ENCODE peak calls at places on chromosomes 6 and 20, in four cellular contexts. I, V, F and K are unnamed samples.

GRCh38 chr6:33668914-33669313 is 42.6 kb downstream of the UQCC2 start:
- DNase-seq in F (no peak), V (no peak), I (no peak), K (no peak)

GRCh38 chr6:119347466-119348307 is 1.9 kb downstream of the MAN1A1 start:
- DNase-seq in I (no peak), F (no peak), V (peak; percentile 21), K (no peak)

GRCh38 chr20:11375966-11376365 is 541.7 kb upstream of the BTBD3 start:
- DNase-seq in F (no peak), V (no peak), I (no peak), K (no peak)

GRCh38 chr6:73523434-73524123 is 2.7 kb upstream of the EEF1A1 start:
- DNase-seq in V (peak; percentile 61), F (peak; percentile 57), I (no peak), K (no peak)

GRCh38 chr6:34179106-34179720 is 33.3 kb upstream of the GRM4 start:
- DNase-seq in I (no peak), F (no peak), V (no peak), K (no peak)

GRCh38 chr6:156538875-156539660 is 238.1 kb upstream of the ARID1B start:
- DNase-seq in I (no peak), F (no peak), V (no peak), K (no peak)

GRCh38 chr6:131362070-131362469 is 211.0 kb upstream of the ARG1 start:
- DNase-seq in F (no peak), V (no peak), I (no peak), K (no peak)

GRCh38 chr20:41359541-41360011 is 7.0 kb downstream of the EMILIN3 start:
- DNase-seq in V (peak; percentile 68), F (no peak), I (no peak), K (peak; percentile 63)

GRCh38 chr20:20593447-20594170 is 118.8 kb downstream of the RALGAPA2 start:
- DNase-seq in I (peak; percentile 55), V (no peak), F (peak; percentile 89), K (peak; percentile 85)

GRCh38 chr20:33685328-33686007 is 717 bp downstream of the E2F1 start:
- DNase-seq in I (no peak), V (no peak), F (no peak), K (peak; percentile 51)

GRCh38 chr20:10961651-10962288 is 288.0 kb upstream of the JAG1 start:
- DNase-seq in F (peak; percentile 13), I (no peak), V (no peak), K (no peak)

GRCh38 chr6:86070151-86070550 is 427.5 kb upstream of the SYNCRIP start:
- DNase-seq in F (no peak), V (no peak), I (no peak), K (no peak)

GRCh38 chr20:43752561-43753301 is 25.9 kb upstream of the GTSF1L start:
- DNase-seq in V (no peak), F (peak; percentile 89), I (no peak), K (no peak)

GRCh38 chr6:167794386-167795157 is 32.1 kb upstream of the AFDN start:
- DNase-seq in F (no peak), V (no peak), I (no peak), K (no peak)

GRCh38 chr6:15986027-15986629 is 142.8 kb upstream of the MYLIP start:
- DNase-seq in I (no peak), V (no peak), F (no peak), K (no peak)

GRCh38 chr6:5379647-5380242 is 118.4 kb downstream of the FARS2 start:
- DNase-seq in V (no peak), F (peak; percentile 60), I (peak; percentile 35), K (peak; percentile 82)

GRCh38 chr20:50680106-50680960 is 11.0 kb downstream of the RIPOR3 start:
- DNase-seq in V (no peak), I (no peak), F (peak; percentile 49), K (no peak)

GRCh38 chr6:35209622-35210289 is 4.0 kb upstream of the SCUBE3 start:
- DNase-seq in I (no peak), V (no peak), F (no peak), K (no peak)

GRCh38 chr20:32521780-32522524 is 63.2 kb downstream of the NOL4L start:
- DNase-seq in I (peak; percentile 89), V (peak; percentile 49), F (peak; percentile 57), K (peak; percentile 75)

GRCh38 chr6:36963451-36964290 is 9.1 kb downstream of the PI16 start:
- DNase-seq in V (no peak), I (no peak), F (no peak), K (no peak)

GRCh38 chr6:53375851-53376250 is 27.1 kb upstream of the ELOVL5 start:
- DNase-seq in F (peak; percentile 37), V (no peak), I (peak; percentile 40), K (no peak)

GRCh38 chr6:11363881-11364576 is 131.6 kb upstream of the NEDD9 start:
- DNase-seq in F (no peak), V (no peak), I (no peak), K (no peak)

GRCh38 chr6:5652738-5653137 is 354.0 kb downstream of the NRN1 start:
- DNase-seq in I (no peak), V (no peak), F (no peak), K (no peak)

GRCh38 chr6:122049341-122049740 is 350.1 kb upstream of the HSF2 start:
- DNase-seq in I (peak; percentile 39), F (peak; percentile 42), V (peak; percentile 21), K (no peak)

GRCh38 chr20:6026051-6026450 is 27.8 kb downstream of the LRRN4 start:
- DNase-seq in F (peak; percentile 56), V (no peak), I (no peak), K (peak; percentile 30)

GRCh38 chr6:145815875-145816274 is 1.3 kb upstream of the FBXO30 start:
- DNase-seq in F (peak; percentile 11), I (no peak), V (no peak), K (peak; percentile 20)

DNA sequence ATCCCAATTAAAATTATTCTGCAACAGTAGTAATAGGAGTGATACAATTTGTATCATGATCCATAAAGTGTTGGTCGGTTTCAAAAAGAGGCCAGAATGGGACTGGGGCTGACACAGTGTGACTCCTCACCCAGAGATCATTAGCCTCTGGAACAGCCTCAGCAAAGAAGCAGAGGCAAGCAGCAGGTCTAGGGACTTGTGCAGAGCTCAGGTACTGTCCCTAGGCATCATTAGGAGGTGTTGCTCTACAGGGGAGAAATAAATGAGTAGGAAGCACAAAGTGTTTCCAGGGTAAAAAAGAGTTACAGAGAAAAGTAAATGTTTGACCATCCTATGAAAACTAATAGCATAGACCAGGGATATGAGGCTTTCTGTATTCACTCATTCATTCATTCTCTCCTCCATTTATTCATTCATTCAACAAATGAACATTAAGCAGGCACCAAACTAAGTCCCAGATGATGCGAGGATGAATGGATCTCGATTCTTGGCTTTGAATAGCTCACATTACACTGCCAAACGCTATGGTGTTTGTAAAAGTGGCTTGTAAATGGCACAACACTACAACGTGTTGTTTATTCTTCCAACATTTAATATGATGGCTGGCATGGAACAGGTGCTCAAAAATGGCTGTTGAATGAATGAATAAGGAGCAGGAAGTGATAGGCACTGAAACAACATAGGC is 17.4 kb upstream of the SLC16A10 start:
- DNase-seq in F (no peak), V (no peak), I (no peak), K (no peak)
- H3K4me3 ChIP-seq in F (no peak overlapping the region), V (no peak overlapping the region), I (no peak overlapping the region), K (no peak overlapping the region)

GRCh38 chr6:30688569-30688968 is 2.1 kb upstream of the PPP1R18 start:
- DNase-seq in V (peak; percentile 8), F (no peak), I (no peak), K (no peak)

GRCh38 chr6:30689985-30690384 is 799 bp downstream of the NRM start:
- DNase-seq in V (no peak), I (no peak), F (no peak), K (no peak)

GRCh38 chr6:30687659-30688431 is 1.4 kb upstream of the PPP1R18 start:
- DNase-seq in I (no peak), V (peak; percentile 56), F (peak; percentile 65), K (peak; percentile 45)

GRCh38 chr6:30690403-30691207 is at the start of gene NRM:
- DNase-seq in F (peak; percentile 80), V (peak; percentile 89), I (peak; percentile 91), K (peak; percentile 96)

DNA sequence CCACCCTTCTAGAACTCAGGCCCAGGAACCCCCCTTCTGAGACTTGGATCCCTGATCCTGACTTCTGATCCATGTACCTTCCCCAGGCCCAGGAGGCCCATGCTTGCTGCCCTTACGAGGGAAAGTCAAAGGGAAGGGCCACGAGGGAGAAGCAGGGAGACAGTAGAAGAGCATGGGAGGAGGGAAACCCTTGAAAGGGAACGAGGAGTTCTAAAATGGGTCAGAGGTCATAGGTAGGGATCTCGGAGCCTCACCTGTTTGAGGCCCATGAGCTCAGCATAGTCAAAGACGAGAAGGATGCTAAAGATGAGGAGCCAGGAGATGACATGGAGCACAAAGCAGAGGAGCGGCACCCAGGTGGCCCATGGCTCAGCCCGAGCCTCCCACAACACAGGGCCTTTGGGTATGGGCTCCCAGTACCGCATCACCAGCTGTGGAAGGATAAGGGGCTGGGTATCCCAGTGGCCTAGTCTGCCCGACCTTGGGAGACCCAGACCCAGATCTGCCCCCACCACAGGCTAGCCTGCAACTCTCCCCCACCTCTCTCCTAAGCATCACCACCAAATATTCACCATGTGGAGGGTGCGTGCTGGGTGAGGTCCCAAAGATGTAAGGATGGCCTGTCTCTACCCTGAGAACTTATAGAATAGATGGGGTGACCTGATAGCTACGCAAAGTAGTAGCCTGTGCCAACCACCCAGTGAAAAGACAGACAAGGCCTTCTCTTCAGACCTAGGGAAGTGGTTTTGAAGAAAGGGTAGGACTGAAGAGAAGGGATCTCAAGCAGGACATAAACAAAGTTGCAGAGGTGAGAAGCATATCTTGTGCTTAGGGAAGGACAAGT is 1.5 kb downstream of the NRM start:
- DNase-seq in I (no peak), V (peak; percentile 5), F (no peak), K (no peak)
- H3K4me3 ChIP-seq in I (no peak overlapping the region), V (peak overlapping the region; percentile 83), F (peak overlapping the region; percentile 87), K (peak overlapping the region; percentile 91)

GRCh38 chr6:148818939-148819575 is 72.2 kb downstream of the UST start:
- DNase-seq in I (no peak), F (no peak), V (no peak), K (no peak)
- H3K4me3 ChIP-seq in I (no peak overlapping the region), F (no peak overlapping the region), V (no peak overlapping the region), K (no peak overlapping the region)

GRCh38 chr20:600736-601135 is 9.4 kb downstream of the TCF15 start:
- DNase-seq in F (no peak), V (no peak), I (no peak), K (no peak)

GRCh38 chr20:595330-596308 is 14.5 kb downstream of the TCF15 start:
- DNase-seq in F (no peak), V (peak; percentile 87), I (no peak), K (no peak)

GRCh38 chr20:600141-600540 is 10.0 kb downstream of the TCF15 start:
- DNase-seq in V (no peak), F (no peak), I (no peak), K (no peak)

GRCh38 chr20:598133-598881 is 11.8 kb downstream of the TCF15 start:
- DNase-seq in F (no peak), I (no peak), V (peak; percentile 31), K (no peak)

GRCh38 chr20:597560-597959 is 12.5 kb downstream of the TCF15 start:
- DNase-seq in F (no peak), I (no peak), V (no peak), K (no peak)
- H3K4me3 ChIP-seq in F (no peak overlapping the region), I (no peak overlapping the region), V (no peak overlapping the region), K (no peak overlapping the region)